ENCODE peak calls at places on chromosomes 4 and X, in eight cellular contexts. P is GM18507, Q is IMR-90, I is NCI-H345, D is T follicular helper cell, A is HFF-Myc, N is GM03348, S is NCI-H1436. T is an unnamed sample.

GRCh38 chr4:88028961-88029360 is 21.5 kb downstream of the PKD2 start:
- DNase-seq in P (no peak), Q (no peak), I (no peak), D (no peak), A (no peak), N (no peak), S (no peak), T (no peak)

GRCh38 chr4:40832175-40832574 is 82.4 kb downstream of the NSUN7 start:
- DNase-seq in P (no peak), Q (no peak), I (no peak), D (no peak), A (no peak), N (no peak), S (no peak), T (no peak)

GRCh38 chr4:5027366-5027765 is 8.1 kb upstream of the CYTL1 start:
- DNase-seq in P (no peak), Q (peak), I (no peak), D (no peak), A (no peak), N (no peak), S (no peak), T (no peak)

GRCh38 chrX:22634081-22634480 is 361.4 kb downstream of the CBLL2 start:
- DNase-seq in P (no peak), Q (peak), I (no peak), D (no peak), A (no peak), N (peak), S (no peak), T (no peak)

GRCh38 chrX:619812-620493 is 10.6 kb upstream of the SHOX start:
- DNase-seq in P (no peak), Q (no peak), I (no peak), D (no peak), A (no peak), N (no peak), S (no peak), T (no peak)

GRCh38 chrX:142977128-142977914 is 48.4 kb upstream of the SPANXN4 start:
- DNase-seq in P (no peak), Q (no peak), I (no peak), D (no peak), A (no peak), N (no peak), S (no peak), T (no peak)

GRCh38 chr4:169410839-169411770 is 140.3 kb upstream of the SH3RF1 start:
- DNase-seq in P (peak), Q (peak), I (no peak), D (no peak), A (peak), N (peak), S (no peak), T (no peak)

GRCh38 chrX:43175428-43175827 is 397.5 kb upstream of the PPP1R2C start:
- DNase-seq in P (no peak), Q (no peak), I (no peak), D (no peak), A (no peak), N (no peak), S (no peak), T (no peak)

GRCh38 chr4:159014896-159015295 is 88.0 kb upstream of the RAPGEF2 start:
- DNase-seq in P (no peak), Q (no peak), I (no peak), D (no peak), A (no peak), N (peak), S (no peak), T (no peak)

GRCh38 chr4:108804648-108805273 is 41.9 kb upstream of the ETNPPL start:
- DNase-seq in P (no peak), Q (no peak), I (no peak), D (no peak), A (no peak), N (no peak), S (no peak), T (no peak)

GRCh38 chr4:185017964-185018772 is at the start of gene HELT:
- DNase-seq in P (no peak), Q (no peak), I (no peak), D (no peak), A (no peak), N (no peak), S (no peak), T (no peak)

GRCh38 chrX:155886409-155886808 is 5.3 kb downstream of the VAMP7 start:
- DNase-seq in P (no peak), Q (no peak), I (no peak), D (no peak), A (no peak), N (no peak), S (no peak), T (no peak)

GRCh38 chr4:151901631-151902030 is 140.8 kb upstream of the GATB start:
- DNase-seq in P (no peak), Q (no peak), I (no peak), D (no peak), A (no peak), N (no peak), S (no peak), T (no peak)

GRCh38 chr4:183507928-183508327 is 3.1 kb downstream of the ING2 start:
- DNase-seq in P (no peak), Q (no peak), I (no peak), D (no peak), A (no peak), N (no peak), S (no peak), T (no peak)

GRCh38 chr4:42347076-42347475 is 50.2 kb upstream of the SHISA3 start:
- DNase-seq in P (no peak), Q (no peak), I (no peak), D (no peak), A (no peak), N (no peak), S (no peak), T (no peak)

GRCh38 chrX:105823092-105823454 is 734 bp downstream of the NRK start:
- DNase-seq in P (no peak), Q (no peak), I (no peak), D (no peak), A (no peak), N (no peak), S (no peak), T (no peak)

GRCh38 chr4:26787461-26788340 is 72.9 kb upstream of the STIM2 start:
- DNase-seq in P (no peak), Q (peak), I (peak), D (no peak), A (no peak), N (peak), S (peak), T (no peak)

GRCh38 chrX:129665916-129666644 is 11.3 kb upstream of the APLN start:
- DNase-seq in P (no peak), Q (peak), I (no peak), D (no peak), A (peak), N (peak), S (no peak), T (no peak)

GRCh38 chr4:163448541-163449203 is 24.9 kb downstream of the TKTL2 start:
- DNase-seq in P (no peak), Q (peak), I (no peak), D (no peak), A (peak), N (peak), S (no peak), T (no peak)

GRCh38 chr4:134070174-134070573 is 131.4 kb downstream of the PABPC4L start:
- DNase-seq in P (no peak), Q (no peak), I (no peak), D (no peak), A (no peak), N (no peak), S (no peak), T (no peak)

GRCh38 chr4:24413311-24413784 is 171.0 kb downstream of the DHX15 start:
- DNase-seq in P (no peak), Q (no peak), I (no peak), D (no peak), A (no peak), N (no peak), S (no peak), T (no peak)

GRCh38 chrX:19388741-19389140 is 45.0 kb downstream of the PDHA1 start:
- DNase-seq in P (no peak), Q (no peak), I (no peak), D (no peak), A (no peak), N (no peak), S (no peak), T (no peak)

GRCh38 chrX:66328950-66329596 is 165.0 kb downstream of the HEPH start:
- DNase-seq in P (no peak), Q (no peak), I (no peak), D (no peak), A (no peak), N (no peak), S (no peak), T (no peak)

GRCh38 chrX:16458208-16458607 is 191.8 kb upstream of the S100G start:
- DNase-seq in P (no peak), Q (no peak), I (peak), D (no peak), A (no peak), N (no peak), S (no peak), T (no peak)